ENCODE peak calls at places on chromosome 3, in eight cellular contexts. D is T-helper 9 cell; Y is stimulated activated CD4-positive, alpha-beta T cell treated with anti-CD3 and anti-CD28 coated beads, Interleukin-2, amount 100 ng/mL, for 48 hours; M is mammary epithelial cell; R is activated CD4-positive, alpha-beta T cell treated with anti-CD3 and anti-CD28 coated beads for 4 hours; H is activated T-cell treated with anti-CD3 and anti-CD28 coated beads for 48 hours; Z is upper lobe of left lung; E is BJ. W is an unnamed sample.

GRCh38 chr3:7410782-7411181 is 549.9 kb downstream of the GRM7 start:
- DNase-seq in D (no peak), H (no peak), R (no peak), Y (no peak), E (no peak), Z (no peak), M (no peak), W (no peak)

GRCh38 chr3:52023860-52024764 is 28.4 kb upstream of the RPL29 start:
- DNase-seq in H (no peak), Y (no peak), M (no peak), Z (no peak), E (no peak), R (no peak), D (no peak), W (no peak)

GRCh38 chr3:53844262-53845102 is 1.7 kb downstream of the CHDH start:
- DNase-seq in Z (no peak), E (no peak), Y (no peak), M (no peak), H (no peak), D (no peak), R (no peak), W (no peak)

GRCh38 chr3:93843981-93844380 is 129.7 kb downstream of the PROS1 start:
- DNase-seq in R (no peak), Y (no peak), M (peak), Z (no peak), H (no peak), E (peak), D (no peak), W (no peak)

GRCh38 chr3:47347217-47347801 is 33.5 kb upstream of the PTPN23 start:
- DNase-seq in E (peak), H (no peak), R (no peak), D (no peak), Y (no peak), Z (no peak), M (peak), W (no peak)

GRCh38 chr3:191197761-191198160 is 1.3 kb upstream of the OSTN start:
- DNase-seq in Z (no peak), H (no peak), Y (no peak), M (no peak), E (no peak), R (no peak), D (no peak), W (no peak)

GRCh38 chr3:150409527-150410310 is 1.6 kb downstream of the TSC22D2 start:
- DNase-seq in M (peak), Z (peak), R (peak), D (peak), E (no peak), Y (peak), H (peak), W (peak)

GRCh38 chr3:14243782-14244181 is 65.2 kb downstream of the LSM3 start:
- DNase-seq in R (no peak), H (no peak), D (no peak), Y (no peak), E (no peak), Z (no peak), M (no peak), W (no peak)

GRCh38 chr3:32453346-32453745 is 49.3 kb downstream of the CMTM6 start:
- DNase-seq in Y (no peak), D (no peak), R (no peak), Z (no peak), H (no peak), M (no peak), E (peak), W (no peak)

GRCh38 chr3:195154793-195155535 is 116.0 kb downstream of the XXYLT1 start:
- DNase-seq in Y (no peak), D (no peak), E (peak), Z (peak), H (no peak), R (no peak), M (peak), W (no peak)

GRCh38 chr3:136952292-136952691 is 5.5 kb upstream of the IL20RB start:
- DNase-seq in R (no peak), H (no peak), D (no peak), Y (no peak), Z (no peak), M (peak), E (no peak), W (no peak)

GRCh38 chr3:113104746-113105479 is 106.4 kb upstream of the BOC start:
- DNase-seq in D (no peak), H (no peak), Y (no peak), R (no peak), Z (no peak), M (no peak), E (no peak), W (no peak)

GRCh38 chr3:6182909-6183308 is 678.0 kb upstream of the GRM7 start:
- DNase-seq in E (no peak), Y (no peak), D (no peak), M (no peak), R (no peak), H (no peak), Z (no peak), W (no peak)

GRCh38 chr3:22373827-22374226 is 622.8 kb upstream of the ZNF385D start:
- DNase-seq in R (no peak), D (no peak), Z (no peak), Y (no peak), M (no peak), H (no peak), E (no peak), W (no peak)

GRCh38 chr3:65894679-65895078 is 144.0 kb downstream of the MAGI1 start:
- DNase-seq in E (peak), H (no peak), M (peak), D (no peak), Z (no peak), Y (no peak), R (no peak), W (no peak)

GRCh38 chr3:129595544-129596193 is 10.8 kb downstream of the PLXND1 start:
- DNase-seq in E (no peak), D (no peak), M (no peak), R (no peak), Z (no peak), H (no peak), Y (no peak), W (no peak)

GRCh38 chr3:185912929-185913901 is 24.6 kb downstream of the TRA2B start:
- DNase-seq in Y (no peak), E (no peak), Z (no peak), D (no peak), H (no peak), R (no peak), M (no peak), W (no peak)

GRCh38 chr3:136546718-136547117 is 205.5 kb downstream of the STAG1 start:
- DNase-seq in M (no peak), E (no peak), R (no peak), Z (no peak), Y (no peak), H (no peak), D (no peak), W (no peak)

GRCh38 chr3:124044961-124045360 is 53.0 kb upstream of the ROPN1 start:
- DNase-seq in E (no peak), M (no peak), R (no peak), Y (no peak), Z (no peak), D (no peak), H (no peak), W (no peak)

GRCh38 chr3:3353153-3353552 is 173.7 kb upstream of the CRBN start:
- DNase-seq in D (no peak), Y (no peak), Z (no peak), H (no peak), R (no peak), M (no peak), E (no peak), W (no peak)

GRCh38 chr3:9399746-9400145 is 2.3 kb downstream of the SETD5 start:
- DNase-seq in Z (no peak), E (peak), M (peak), Y (no peak), R (no peak), H (no peak), D (no peak), W (no peak)

GRCh38 chr3:116028157-116028556 is 404.8 kb downstream of the GAP43 start:
- DNase-seq in Z (no peak), Y (no peak), E (no peak), D (no peak), H (no peak), M (no peak), R (no peak), W (no peak)

GRCh38 chr3:13498354-13499060 is 18.4 kb downstream of the HDAC11 start:
- DNase-seq in Y (no peak), M (no peak), E (no peak), D (no peak), Z (no peak), H (no peak), R (no peak), W (no peak)

GRCh38 chr3:192481638-192482037 is 245.7 kb downstream of the FGF12 start:
- DNase-seq in Z (no peak), R (no peak), E (no peak), M (peak), Y (no peak), H (no peak), D (no peak), W (no peak)

GRCh38 chr3:17387108-17387507 is 355.3 kb downstream of the TBC1D5 start:
- DNase-seq in E (no peak), D (no peak), M (no peak), H (no peak), Y (no peak), Z (no peak), R (no peak), W (no peak)

GRCh38 chr3:37967252-37967881 is 23.2 kb upstream of the VILL start:
- DNase-seq in D (peak), Y (peak), R (peak), E (no peak), Z (no peak), H (peak), M (peak), W (peak)

GRCh38 chr3:153029350-153029749 is 132.7 kb upstream of the RAP2B start:
- DNase-seq in Z (no peak), Y (no peak), H (no peak), M (peak), D (no peak), E (no peak), R (no peak), W (no peak)

GRCh38 chr3:58078610-58079009 is 70.4 kb downstream of the FLNB start:
- DNase-seq in M (no peak), E (no peak), R (no peak), H (no peak), Y (no peak), Z (no peak), D (no peak), W (no peak)

GRCh38 chr3:183554377-183554776 is 1.1 kb downstream of the KLHL6 start:
- DNase-seq in M (peak), Z (no peak), E (no peak), D (no peak), Y (no peak), H (no peak), R (no peak), W (no peak)

GRCh38 chr3:107928084-107928445 is 162.8 kb downstream of the CD47 start:
- DNase-seq in M (peak), D (no peak), Y (no peak), Z (no peak), H (no peak), E (no peak), R (no peak), W (no peak)

GRCh38 chr3:108877906-108878305 is 55.3 kb downstream of the TRAT1 start:
- DNase-seq in D (no peak), M (no peak), R (no peak), Z (no peak), Y (no peak), H (no peak), E (no peak), W (no peak)